ENCODE peak calls at places on chromosome 1, in six cellular contexts. K is A549, D is neuronal stem cell, L is body of pancreas, F is endodermal cell, P is tibial nerve. X is an unnamed sample. For H3K4me1, the result is how much of the 10 kb centered on the place peaks cover.

GRCh38 chr1:1173061-1173792 is 453 bp upstream of the TTLL10 start:
- DNase-seq in K (no peak), D (no peak), L (peak), P (no peak), F (peak), X (no peak)

GRCh38 chr1:33379631-33380354 is 51.1 kb downstream of the PHC2 start:
- DNase-seq in P (no peak), K (no peak), L (no peak), D (no peak), F (no peak), X (no peak)

GRCh38 chr1:43732132-43732531 is 24.8 kb downstream of the ST3GAL3 start:
- DNase-seq in P (no peak), D (no peak), K (no peak), F (peak), L (no peak), X (no peak)

GRCh38 chr1:243435824-243436223 is 180.0 kb downstream of the SDCCAG8 start:
- DNase-seq in F (no peak), P (no peak), K (no peak), L (no peak), D (no peak), X (no peak)

GRCh38 chr1:101148987-101149386 is 87.8 kb upstream of the S1PR1 start:
- DNase-seq in P (no peak), D (no peak), F (no peak), L (no peak), K (no peak), X (no peak)

GRCh38 chr1:206770531-206771352 is at the start of gene IL19:
- DNase-seq in D (no peak), P (peak), F (peak), K (no peak), L (no peak), X (no peak)

GRCh38 chr1:167905182-167905581 is 8.8 kb downstream of the ADCY10 start:
- DNase-seq in K (no peak), D (peak), F (no peak), P (no peak), L (no peak), X (no peak)

GRCh38 chr1:183241446-183241845 is 55.4 kb downstream of the LAMC2 start:
- DNase-seq in L (no peak), F (no peak), D (no peak), P (no peak), K (no peak), X (no peak)

GRCh38 chr1:193486671-193487229 is 300.3 kb upstream of the B3GALT2 start:
- DNase-seq in D (no peak), P (no peak), F (no peak), K (peak), L (no peak), X (no peak)

GRCh38 chr1:156717411-156717810 is 10.9 kb upstream of the METTL25B start:
- DNase-seq in F (no peak), K (no peak), L (no peak), P (no peak), D (no peak), X (no peak)

GRCh38 chr1:236522937-236523703 is 662 bp upstream of the LGALS8 start:
- DNase-seq in K (peak), F (peak), L (peak), P (peak), D (no peak), X (no peak)

GRCh38 chr1:92653605-92654381 is 131.1 kb downstream of the EVI5 start:
- DNase-seq in P (no peak), D (no peak), L (no peak), K (no peak), F (no peak), X (no peak)

GRCh38 chr1:156881663-156882062 is 11.9 kb upstream of the PEAR1 start:
- DNase-seq in K (no peak), P (no peak), L (no peak), D (no peak), F (no peak), X (no peak)

GRCh38 chr1:2547210-2548067 is 8.7 kb upstream of the TNFRSF14 start:
- DNase-seq in K (no peak), P (peak), L (no peak), F (no peak), D (no peak), X (no peak)

GRCh38 chr1:206769331-206769731 is 1.2 kb upstream of the IL19 start:
- DNase-seq in F (no peak), K (no peak), P (no peak), D (no peak), L (no peak), X (no peak)

GRCh38 chr1:232793944-232794343 is 11.3 kb upstream of the MAP10 start:
- DNase-seq in P (no peak), D (no peak), L (peak), F (no peak), K (peak), X (no peak)

GRCh38 chr1:51189421-51190073 is 46.5 kb upstream of the RNF11 start:
- DNase-seq in K (peak), L (peak), D (peak), F (peak), P (peak), X (no peak)

GRCh38 chr1:20711285-20712209 is 6.3 kb downstream of the KIF17 start:
- DNase-seq in D (no peak), F (no peak), L (no peak), K (no peak), P (no peak), X (no peak)

GRCh38 chr1:27710574-27710973 is 15.2 kb upstream of the FAM76A start:
- DNase-seq in P (no peak), F (no peak), K (no peak), L (no peak), D (no peak), X (no peak)

GRCh38 chr1:113972954-113973353 is 6.3 kb upstream of the OLFML3 start:
- DNase-seq in D (no peak), K (no peak), P (no peak), F (no peak), L (no peak), X (no peak)

GRCh38 chr1:156025873-156026272 is 5.1 kb upstream of the SSR2 start:
- DNase-seq in D (peak), L (peak), K (peak), P (no peak), F (peak), X (peak)

GRCh38 chr1:8358897-8359616 is 41.1 kb downstream of the SLC45A1 start:
- DNase-seq in K (no peak), L (no peak), P (no peak), D (no peak), F (no peak), X (no peak)

GRCh38 chr1:226627050-226627755 is 78.6 kb downstream of the STUM start:
- DNase-seq in F (peak), P (no peak), L (no peak), K (no peak), D (no peak), X (peak)

GRCh38 chr1:221620437-221621384 is 121.2 kb downstream of the DUSP10 start:
- DNase-seq in L (no peak), F (no peak), P (no peak), K (peak), D (no peak), X (no peak)

GRCh38 chr1:160647329-160647720 is 481 bp upstream of the SLAMF1 start:
- DNase-seq in D (no peak), K (no peak), F (no peak), L (no peak), P (no peak), X (no peak)
- H3K4me3 ChIP-seq in D (no peak), K (no peak), F (no peak), L (no peak), P (no peak), X (peak)

DNA sequence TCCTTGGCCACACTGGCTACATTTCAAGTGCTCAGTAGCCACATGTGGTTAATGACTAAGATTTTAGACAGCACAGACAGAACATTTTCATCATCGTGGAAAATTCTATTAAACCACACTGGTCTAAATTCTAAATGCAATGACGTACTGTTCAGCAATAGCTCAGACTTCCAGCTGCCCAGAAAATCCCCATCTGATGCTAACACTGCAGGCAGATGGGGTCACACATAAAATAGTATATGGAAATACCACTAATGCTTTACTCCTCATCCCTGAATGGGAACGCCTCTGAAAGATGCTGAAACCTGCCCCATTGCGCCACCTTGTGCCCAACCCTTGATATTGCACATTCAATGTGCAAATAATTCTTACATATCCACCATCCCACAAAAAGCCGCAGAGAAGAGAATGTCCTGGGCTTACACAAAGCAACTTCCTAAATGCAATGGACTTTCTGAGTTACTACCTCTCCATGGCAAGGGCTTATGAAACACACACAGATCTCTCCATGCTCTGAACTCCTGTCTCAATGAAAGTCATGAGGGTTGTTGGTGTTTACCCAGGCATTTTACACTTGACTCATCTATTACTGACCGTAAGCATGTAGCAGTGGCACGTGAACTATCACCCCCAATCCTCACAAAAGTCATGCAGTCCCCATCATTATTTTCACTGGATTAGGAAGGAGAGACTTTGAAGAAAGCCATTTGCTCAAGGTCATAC is 20.3 kb upstream of the SLC5A9 start:
- DNase-seq in D (peak), K (peak), P (peak), F (peak), L (peak), X (no peak)
- H3K4me1 ChIP-seq in D (under half), K (under half), P (under half), F (under half), L (under half), X (under half)

GRCh38 chr1:78492376-78492950 is 1.7 kb downstream of the PTGFR start:
- DNase-seq in F (no peak), K (no peak), P (peak), L (no peak), D (no peak), X (no peak)
- H3K4me3 ChIP-seq in F (no peak), K (no peak), P (peak), L (no peak), D (no peak), X (no peak)

DNA sequence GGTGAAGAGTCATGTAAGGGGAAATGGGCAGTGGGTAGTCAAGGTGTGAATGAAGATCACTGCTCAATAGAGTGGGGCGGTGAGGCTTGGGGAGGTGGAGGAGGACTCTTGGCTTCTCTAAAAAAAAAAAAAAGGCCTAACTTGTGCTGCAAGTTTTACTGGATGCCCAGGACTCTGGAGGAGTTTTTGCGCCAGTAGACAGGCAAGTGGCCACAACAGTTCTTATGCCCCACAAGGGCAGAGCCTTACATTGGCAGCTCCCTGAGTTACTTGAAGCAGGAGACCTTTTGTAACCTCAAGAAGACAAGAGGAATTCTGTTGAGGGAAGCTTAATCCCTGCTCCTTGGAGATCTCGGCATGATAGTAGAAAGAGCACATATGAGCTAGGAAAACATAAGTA is 54.9 kb upstream of the PPP2R5A start:
- DNase-seq in D (no peak), F (no peak), L (no peak), P (no peak), K (no peak), X (no peak)
- H3K4me1 ChIP-seq in D (under half), F (under half), L (half or more), P (under half), K (under half), X (under half)

GRCh38 chr1:6464915-6465314 is 1.1 kb downstream of the TNFRSF25 start:
- DNase-seq in L (no peak), K (no peak), D (no peak), P (no peak), F (no peak), X (no peak)

GRCh38 chr1:6466751-6467150 is 778 bp upstream of the TNFRSF25 start:
- DNase-seq in K (no peak), D (no peak), F (no peak), L (no peak), P (no peak), X (no peak)

GRCh38 chr1:6464514-6464836 is 1.5 kb downstream of the TNFRSF25 start:
- DNase-seq in P (no peak), K (peak), F (peak), D (no peak), L (peak), X (no peak)

GRCh38 chr1:6466023-6466422 is at the start of gene TNFRSF25:
- DNase-seq in K (no peak), L (no peak), D (no peak), F (peak), P (no peak), X (no peak)

GRCh38 chr1:6465461-6466005 is 440 bp downstream of the TNFRSF25 start:
- DNase-seq in P (no peak), K (no peak), D (no peak), F (no peak), L (no peak), X (no peak)
- H3K4me3 ChIP-seq in P (no peak), K (no peak), D (no peak), F (no peak), L (no peak), X (peak)